ENCODE peak calls at places on chromosomes 12 and 14, in four cellular contexts. I is astrocyte of the cerebellum; B is CD4-positive, alpha-beta memory T cell; E is effector memory CD4-positive, alpha-beta T cell. L is an unnamed sample.

GRCh38 chr12:99093166-99093565 is 448.1 kb downstream of the APAF1 start:
- DNase-seq in I (no peak), B (no peak), E (no peak), L (no peak)

GRCh38 chr12:42862055-42862454 is 272.5 kb upstream of the PRICKLE1 start:
- DNase-seq in I (peak), B (no peak), E (no peak), L (no peak)

GRCh38 chr12:15842106-15842505 is 40.1 kb upstream of the STRAP start:
- DNase-seq in I (peak), B (no peak), E (no peak), L (no peak)

GRCh38 chr12:57760347-57760982 is 5.6 kb downstream of the MARCHF9 start:
- DNase-seq in I (no peak), B (no peak), E (no peak), L (no peak)

GRCh38 chr12:82326905-82327503 is 31.2 kb downstream of the CCDC59 start:
- DNase-seq in I (peak), B (peak), E (no peak), L (peak)

GRCh38 chr12:70648831-70649230 is 11.6 kb upstream of the PTPRB start:
- DNase-seq in I (peak), B (no peak), E (no peak), L (no peak)

GRCh38 chr12:121792607-121793500 is 634 bp downstream of the RHOF start:
- DNase-seq in I (no peak), B (peak), E (no peak), L (no peak)

GRCh38 chr12:29743801-29744200 is 39.9 kb downstream of the TMTC1 start:
- DNase-seq in I (no peak), B (no peak), E (no peak), L (no peak)

GRCh38 chr12:95208678-95209077 is 8.6 kb downstream of the FGD6 start:
- DNase-seq in I (no peak), B (no peak), E (no peak), L (no peak)

GRCh38 chr12:59834659-59835474 is 239.0 kb downstream of the SLC16A7 start:
- DNase-seq in I (no peak), B (peak), E (no peak), L (peak)

GRCh38 chr12:103623716-103624115 is 36.6 kb downstream of the STAB2 start:
- DNase-seq in I (no peak), B (no peak), E (no peak), L (no peak)

GRCh38 chr12:55996201-55996714 is 818 bp upstream of the SUOX start:
- DNase-seq in I (no peak), B (peak), E (peak), L (peak)

GRCh38 chr14:24274101-24274543 is 2.7 kb upstream of the RABGGTA start:
- DNase-seq in I (no peak), B (peak), E (peak), L (no peak)

GRCh38 chr12:5295151-5295550 is 136.8 kb upstream of the NTF3 start:
- DNase-seq in I (no peak), B (no peak), E (no peak), L (no peak)

GRCh38 chr12:22230280-22230794 is 104.2 kb downstream of the ST8SIA1 start:
- DNase-seq in I (peak), B (no peak), E (no peak), L (no peak)

GRCh38 chr12:116545936-116546335 is 13.2 kb upstream of the MAP1LC3B2 start:
- DNase-seq in I (no peak), B (no peak), E (no peak), L (no peak)

GRCh38 chr12:19778111-19778688 is 338.9 kb downstream of the AEBP2 start:
- DNase-seq in I (peak), B (no peak), E (no peak), L (no peak)

GRCh38 chr12:116934908-116935698 is 24.4 kb downstream of the FBXW8 start:
- DNase-seq in I (no peak), B (no peak), E (no peak), L (no peak)

GRCh38 chr12:89349814-89350213 is 2.5 kb downstream of the DUSP6 start:
- DNase-seq in I (no peak), B (no peak), E (no peak), L (no peak)

GRCh38 chr14:99282261-99283050 is 10.5 kb upstream of the BCL11B start:
- DNase-seq in I (no peak), B (no peak), E (no peak), L (no peak)

GRCh38 chr12:53428741-53429140 is 5.1 kb downstream of the AMHR2 start:
- DNase-seq in I (no peak), B (no peak), E (no peak), L (no peak)

GRCh38 chr12:79547735-79548347 is 142.9 kb downstream of the PAWR start:
- DNase-seq in I (peak), B (no peak), E (no peak), L (peak)

GRCh38 chr14:94769413-94770250 is at the start of gene GSC:
- DNase-seq in I (peak), B (no peak), E (no peak), L (no peak)

GRCh38 chr12:28539691-28540323 is 349.6 kb downstream of the CCDC91 start:
- DNase-seq in I (no peak), B (no peak), E (no peak), L (no peak)

GRCh38 chr14:92844220-92844619 is 50.1 kb downstream of the GOLGA5 start:
- DNase-seq in I (no peak), B (no peak), E (no peak), L (no peak)

GRCh38 chr12:92162079-92162478 is 16.4 kb upstream of the BTG1 start:
- DNase-seq in I (no peak), B (no peak), E (no peak), L (no peak)

GRCh38 chr12:82728710-82729109 is 42.0 kb downstream of the TMTC2 start:
- DNase-seq in I (no peak), B (no peak), E (no peak), L (no peak)

GRCh38 chr12:53123578-53124351 is 20.5 kb downstream of the SOAT2 start:
- DNase-seq in I (no peak), B (no peak), E (no peak), L (no peak)

GRCh38 chr12:18275974-18276373 is 14.7 kb downstream of the PIK3C2G start:
- DNase-seq in I (no peak), B (no peak), E (no peak), L (no peak)

GRCh38 chr14:97218713-97219355 is 421.7 kb downstream of the VRK1 start:
- DNase-seq in I (no peak), B (peak), E (no peak), L (no peak)

GRCh38 chr12:82972624-82973023 is 285.9 kb downstream of the TMTC2 start:
- DNase-seq in I (no peak), B (no peak), E (no peak), L (no peak)

GRCh38 chr12:45331552-45331951 is 115.7 kb downstream of the ANO6 start:
- DNase-seq in I (no peak), B (no peak), E (no peak), L (no peak)

GRCh38 chr12:113242560-113242959 is 21.3 kb downstream of the TPCN1 start:
- DNase-seq in I (no peak), B (no peak), E (no peak), L (no peak)

GRCh38 chr12:131909596-131910219 is 15.3 kb downstream of the ULK1 start:
- DNase-seq in I (no peak), B (no peak), E (no peak), L (no peak)

GRCh38 chr14:69484444-69485113 is at the start of gene PLEKHD1:
- DNase-seq in I (no peak), B (no peak), E (no peak), L (no peak)

GRCh38 chr12:40587970-40588369 is 104.3 kb upstream of the CNTN1 start:
- DNase-seq in I (no peak), B (no peak), E (no peak), L (no peak)

GRCh38 chr14:35158951-35159653 is 36.8 kb downstream of the PRORP start:
- DNase-seq in I (no peak), B (no peak), E (no peak), L (no peak)

GRCh38 chr12:62933871-62934798 is 815 bp downstream of the PPM1H start:
- DNase-seq in I (no peak), B (peak), E (no peak), L (no peak)

GRCh38 chr12:100268835-100269564 is 2.0 kb downstream of the SCYL2 start:
- DNase-seq in I (no peak), B (no peak), E (no peak), L (no peak)
- H3K4me3 ChIP-seq in I (peak), B (no peak), E (no peak), L (no peak)

DNA sequence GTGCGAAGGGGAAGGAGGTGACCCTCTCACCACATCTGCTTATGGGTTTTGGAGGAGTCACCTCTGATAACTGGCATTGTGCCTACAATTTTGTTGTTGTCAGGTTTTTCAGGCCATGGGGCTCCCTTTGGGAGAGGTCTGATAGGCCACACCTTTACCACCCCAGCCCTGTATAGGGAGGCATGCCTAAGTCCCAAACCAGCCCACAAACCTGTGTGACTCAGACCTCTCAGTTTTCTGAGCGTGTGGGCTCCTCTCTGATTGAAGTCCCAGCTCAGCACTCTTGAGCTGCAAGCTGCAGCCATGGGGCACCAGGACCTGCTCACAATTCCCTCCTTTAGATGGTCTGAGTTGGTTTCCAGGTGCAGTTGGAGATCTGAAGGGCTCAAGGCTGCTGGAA is 1429.3 kb upstream of the TMEM132C start:
- DNase-seq in I (no peak), B (no peak), E (no peak), L (no peak)
- H3K4me3 ChIP-seq in I (no peak), B (no peak), E (no peak), L (no peak)

GRCh38 chr12:67940780-67941243 is 48.4 kb upstream of the IFNG-AS1 start:
- DNase-seq in I (no peak), B (no peak), E (no peak), L (no peak)

GRCh38 chr12:67943295-67943892 is 45.9 kb upstream of the IFNG-AS1 start:
- DNase-seq in I (peak), B (peak), E (peak), L (peak)

GRCh38 chr12:67939611-67940010 is 49.6 kb upstream of the IFNG-AS1 start:
- DNase-seq in I (no peak), B (no peak), E (no peak), L (no peak)

GRCh38 chr12:67944093-67944492 is 45.2 kb upstream of the IFNG-AS1 start:
- DNase-seq in I (no peak), B (no peak), E (no peak), L (no peak)

GRCh38 chr12:67942704-67943103 is 46.5 kb upstream of the IFNG-AS1 start:
- DNase-seq in I (no peak), B (no peak), E (no peak), L (no peak)
- H3K4me3 ChIP-seq in I (no peak), B (no peak), E (no peak), L (no peak)

GRCh38 chr12:124517260-124518050 is 50.0 kb downstream of the NCOR2 start:
- DNase-seq in I (no peak), B (no peak), E (no peak), L (no peak)

GRCh38 chr12:124516850-124517249 is 50.6 kb downstream of the NCOR2 start:
- DNase-seq in I (no peak), B (no peak), E (no peak), L (no peak)

GRCh38 chr12:124520258-124520657 is 47.2 kb downstream of the NCOR2 start:
- DNase-seq in I (no peak), B (no peak), E (no peak), L (no peak)

GRCh38 chr12:124519741-124520140 is 47.7 kb downstream of the NCOR2 start:
- DNase-seq in I (no peak), B (no peak), E (no peak), L (no peak)

DNA sequence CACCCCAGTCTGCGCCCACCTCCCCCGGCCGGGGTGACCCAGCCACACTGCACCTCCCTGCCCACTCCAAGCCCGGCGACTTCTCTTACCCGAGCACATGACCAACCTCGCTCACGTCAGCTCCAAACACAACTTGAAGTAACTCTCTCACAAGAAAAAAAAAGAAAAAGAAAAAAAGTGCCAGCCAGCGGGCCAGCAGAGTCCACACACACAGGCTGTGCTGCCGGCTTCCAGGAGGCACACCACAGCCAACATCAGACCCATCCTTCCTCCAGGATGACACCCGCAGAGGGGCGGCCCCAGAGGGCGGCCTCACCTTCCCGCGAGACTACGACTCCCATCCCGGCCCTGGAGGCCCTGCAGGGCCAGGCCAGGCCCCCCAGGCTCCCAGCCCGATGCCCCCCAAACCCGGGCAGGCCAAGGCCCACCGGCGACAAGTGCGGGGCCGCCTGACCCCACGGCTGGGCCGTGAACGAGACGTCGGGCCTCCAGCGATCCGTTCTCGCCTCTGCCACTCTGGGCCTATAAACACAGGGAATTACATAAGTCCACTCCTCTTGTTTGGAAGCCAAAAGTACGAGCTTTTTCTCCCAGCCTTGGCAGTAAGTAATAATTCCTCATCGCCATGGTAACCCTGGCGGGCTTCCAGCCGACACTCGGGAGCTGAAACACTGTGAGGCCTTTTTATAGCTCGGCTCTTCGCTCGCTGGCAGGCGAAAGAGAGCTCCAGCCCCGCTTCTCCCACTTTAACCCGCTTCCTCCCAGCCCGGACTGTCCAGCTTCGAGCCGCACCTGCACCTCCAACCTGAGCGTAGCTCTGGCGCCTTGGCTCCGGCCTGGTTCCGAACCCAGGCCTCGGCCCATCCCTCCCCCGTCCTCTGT is 49.1 kb downstream of the NCOR2 start:
- DNase-seq in I (peak), B (no peak), E (no peak), L (no peak)
- H3K4me3 ChIP-seq in I (peak), B (no peak), E (no peak), L (no peak)

GRCh38 chr12:105330938-105331804 is 680 bp downstream of the C12orf75 start:
- DNase-seq in I (no peak), B (peak), E (peak), L (no peak)

GRCh38 chr12:105334001-105334400 is 3.5 kb downstream of the C12orf75 start:
- DNase-seq in I (no peak), B (no peak), E (no peak), L (no peak)

GRCh38 chr12:105331805-105332251 is 1.3 kb downstream of the C12orf75 start:
- DNase-seq in I (no peak), B (no peak), E (no peak), L (peak)

GRCh38 chr12:105334568-105334967 is 4.1 kb downstream of the C12orf75 start:
- DNase-seq in I (peak), B (no peak), E (no peak), L (no peak)

DNA sequence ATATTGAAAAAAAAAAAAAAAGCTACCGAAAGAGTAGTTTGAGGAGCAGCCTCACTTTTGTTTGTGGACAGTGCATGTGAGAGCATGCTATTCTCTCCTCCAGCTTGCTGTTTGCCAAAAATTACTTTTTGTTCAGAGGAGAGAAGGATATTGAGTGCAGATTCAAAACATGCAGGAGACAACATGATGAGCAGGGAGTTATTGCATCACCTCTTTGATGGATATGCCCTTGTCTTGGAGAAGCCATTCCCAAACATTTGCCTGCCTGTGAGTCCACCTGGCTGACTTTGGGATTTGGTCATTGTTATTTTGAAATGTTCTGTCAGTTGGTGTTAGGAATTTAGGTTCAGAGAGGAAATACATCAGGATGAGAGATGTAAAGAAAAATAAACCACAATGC is 2.4 kb downstream of the C12orf75 start:
- DNase-seq in I (no peak), B (no peak), E (no peak), L (no peak)
- H3K4me3 ChIP-seq in I (no peak), B (no peak), E (no peak), L (no peak)

DNA sequence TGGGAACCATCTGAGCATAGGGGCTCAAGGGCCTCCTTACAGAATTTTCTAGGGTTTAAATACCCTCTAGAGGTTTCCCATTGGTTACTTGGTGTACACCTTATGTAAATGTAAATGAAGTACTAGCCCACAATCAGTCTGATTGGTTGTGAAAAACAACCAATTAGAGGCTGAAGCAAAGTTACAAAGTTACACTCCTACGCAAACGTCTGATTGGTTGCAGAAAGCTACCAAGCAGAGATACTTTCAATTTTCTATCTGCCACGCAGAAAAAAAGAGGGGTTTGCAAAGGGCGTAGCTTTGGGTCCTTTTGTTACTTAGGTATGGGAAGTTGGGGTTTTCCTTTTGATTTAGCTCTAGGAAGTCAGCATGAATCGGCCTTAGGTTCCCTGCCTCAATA is 1.8 kb upstream of the TMEM19 start:
- DNase-seq in I (no peak), B (peak), E (no peak), L (no peak)
- H3K4me3 ChIP-seq in I (no peak), B (no peak), E (no peak), L (no peak)

GRCh38 chr12:96210376-96211055 is 16.3 kb downstream of the ELK3 start:
- DNase-seq in I (no peak), B (peak), E (no peak), L (no peak)
- H3K4me3 ChIP-seq in I (no peak), B (peak), E (peak), L (no peak)

DNA sequence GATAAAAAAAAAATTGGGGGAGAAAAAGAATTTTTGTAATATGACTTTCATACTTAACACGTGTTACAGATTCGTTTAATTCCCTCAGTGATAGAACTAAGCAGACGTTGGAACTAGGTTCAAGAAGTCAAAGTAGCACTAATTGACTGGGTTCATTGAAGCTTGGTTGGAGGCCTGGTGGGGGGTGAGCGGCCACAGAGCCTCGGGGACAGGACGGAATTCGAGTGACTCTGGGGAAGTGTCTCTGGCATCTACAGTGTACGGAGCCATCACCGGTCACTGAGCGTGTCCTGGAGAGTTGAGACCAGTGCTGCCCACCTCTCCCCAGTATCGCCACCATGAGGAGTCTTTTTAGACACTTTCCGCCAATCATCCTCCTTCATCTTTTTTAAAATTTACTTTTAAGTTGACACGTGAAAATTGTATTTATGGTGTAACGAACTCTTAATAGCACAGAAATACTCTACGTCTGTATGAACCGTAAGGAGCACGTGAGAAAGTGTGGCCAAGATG is 1.3 kb downstream of the ZFYVE21 start:
- DNase-seq in I (no peak), B (no peak), E (no peak), L (no peak)
- H3K4me3 ChIP-seq in I (peak), B (peak), E (peak), L (peak)

L was measured in Jurkat, Clone E6-1.